ENCODE peak calls at places on chromosomes 4 and X, in four cellular contexts. One of them, this sample, is unnamed.
A peak's percentile ranks its signal among the peaks of the same experiment; 100 is the strongest.

GRCh38 chrX:110941906-110942305 is 146.3 kb upstream of the CHRDL1 start:
- DNase-seq in HCT116: no peak
- DNase-seq in K562: no peak
- DNase-seq in HepG2: no peak
- DNase-seq in this sample: no peak

GRCh38 chrX:29652484-29652883 is 562.9 kb upstream of the MAGEB2 start:
- DNase-seq in HCT116: no peak
- DNase-seq in K562: no peak
- DNase-seq in HepG2: no peak
- DNase-seq in this sample: no peak

GRCh38 chr4:48970471-48970921 is 15.6 kb upstream of the CWH43 start:
- DNase-seq in HCT116: peak; percentile 37
- DNase-seq in K562: no peak
- DNase-seq in HepG2: no peak
- DNase-seq in this sample: no peak

GRCh38 chrX:8364369-8365141 is 100.1 kb upstream of the VCX3B start:
- DNase-seq in HCT116: no peak
- DNase-seq in K562: no peak
- DNase-seq in HepG2: peak; percentile 2
- DNase-seq in this sample: no peak

GRCh38 chrX:68288127-68288526 is 145.2 kb downstream of the OPHN1 start:
- DNase-seq in HCT116: no peak
- DNase-seq in K562: no peak
- DNase-seq in HepG2: no peak
- DNase-seq in this sample: no peak

GRCh38 chr4:110793890-110794588 is 171.2 kb upstream of the PITX2 start:
- DNase-seq in HCT116: no peak
- DNase-seq in K562: no peak
- DNase-seq in HepG2: no peak
- DNase-seq in this sample: no peak

GRCh38 chr4:148192526-148192925 is 249.7 kb downstream of the NR3C2 start:
- DNase-seq in HCT116: no peak
- DNase-seq in K562: no peak
- DNase-seq in HepG2: no peak
- DNase-seq in this sample: no peak

GRCh38 chrX:53831662-53832635 is 145.4 kb upstream of the HUWE1 start:
- DNase-seq in HCT116: peak; percentile 28
- DNase-seq in K562: peak; percentile 13
- DNase-seq in HepG2: peak; percentile 20
- DNase-seq in this sample: no peak

GRCh38 chr4:8742546-8742945 is 129.1 kb downstream of the HMX1 start:
- DNase-seq in HCT116: no peak
- DNase-seq in K562: no peak
- DNase-seq in HepG2: no peak
- DNase-seq in this sample: no peak

GRCh38 chr4:102244878-102245535 is 100.3 kb downstream of the SLC39A8 start:
- DNase-seq in HCT116: no peak
- DNase-seq in K562: no peak
- DNase-seq in HepG2: no peak
- DNase-seq in this sample: no peak

GRCh38 chrX:63664083-63664482 is 120.9 kb downstream of the ARHGEF9 start:
- DNase-seq in HCT116: no peak
- DNase-seq in K562: no peak
- DNase-seq in HepG2: no peak
- DNase-seq in this sample: no peak

GRCh38 chrX:69431417-69431816 is 72.7 kb upstream of the NALF2 start:
- DNase-seq in HCT116: no peak
- DNase-seq in K562: no peak
- DNase-seq in HepG2: no peak
- DNase-seq in this sample: no peak

GRCh38 chrX:106894978-106895452 is 8.1 kb downstream of the RIPPLY1 start:
- DNase-seq in HCT116: peak; percentile 62
- DNase-seq in K562: no peak
- DNase-seq in HepG2: peak; percentile 51
- DNase-seq in this sample: no peak

GRCh38 chr4:127875791-127876190 is 4.9 kb upstream of the PLK4 start:
- DNase-seq in HCT116: no peak
- DNase-seq in K562: no peak
- DNase-seq in HepG2: no peak
- DNase-seq in this sample: no peak

GRCh38 chr4:122503214-122503613 is 46.7 kb upstream of the IL2 start:
- DNase-seq in HCT116: no peak
- DNase-seq in K562: no peak
- DNase-seq in HepG2: no peak
- DNase-seq in this sample: no peak

GRCh38 chr4:80446664-80447063 is 111.1 kb downstream of the CFAP299 start:
- DNase-seq in HCT116: no peak
- DNase-seq in K562: no peak
- DNase-seq in HepG2: no peak
- DNase-seq in this sample: no peak

GRCh38 chr4:114180481-114180880 is 201.0 kb upstream of the ARSJ start:
- DNase-seq in HCT116: peak; percentile 47
- DNase-seq in K562: no peak
- DNase-seq in HepG2: peak; percentile 25
- DNase-seq in this sample: peak; percentile 30

GRCh38 chr4:92387459-92388069 is 83.8 kb downstream of the GRID2 start:
- DNase-seq in HCT116: peak; percentile 68
- DNase-seq in K562: no peak
- DNase-seq in HepG2: peak; percentile 30
- DNase-seq in this sample: peak; percentile 4

GRCh38 chrX:138929905-138930304 is 218.4 kb upstream of the FGF13 start:
- DNase-seq in HCT116: no peak
- DNase-seq in K562: no peak
- DNase-seq in HepG2: no peak
- DNase-seq in this sample: no peak

GRCh38 chr4:8741513-8742226 is 130.0 kb downstream of the HMX1 start:
- DNase-seq in HCT116: no peak
- DNase-seq in K562: no peak
- DNase-seq in HepG2: no peak
- DNase-seq in this sample: no peak

GRCh38 chr4:16794816-16795445 is 103.5 kb downstream of the LDB2 start:
- DNase-seq in HCT116: peak; percentile 34
- DNase-seq in K562: peak; percentile 58
- DNase-seq in HepG2: peak; percentile 63
- DNase-seq in this sample: no peak

GRCh38 chr4:174058846-174059245 is 224.6 kb downstream of the FBXO8 start:
- DNase-seq in HCT116: no peak
- DNase-seq in K562: no peak
- DNase-seq in HepG2: no peak
- DNase-seq in this sample: no peak

GRCh38 chr4:142823796-142824195 is 22.3 kb downstream of the INPP4B start:
- DNase-seq in HCT116: no peak
- DNase-seq in K562: no peak
- DNase-seq in HepG2: no peak
- DNase-seq in this sample: no peak

GRCh38 chrX:1424452-1424851 is 28.3 kb downstream of the ASMTL start:
- DNase-seq in HCT116: no peak
- DNase-seq in K562: no peak
- DNase-seq in HepG2: no peak
- DNase-seq in this sample: no peak

GRCh38 chr4:142705820-142706219 is 140.3 kb downstream of the INPP4B start:
- DNase-seq in HCT116: no peak
- DNase-seq in K562: no peak
- DNase-seq in HepG2: no peak
- DNase-seq in this sample: no peak

GRCh38 chr4:122826596-122827257 is at the start of gene FGF2:
- DNase-seq in HCT116: no peak
- DNase-seq in K562: peak; percentile 60
- DNase-seq in HepG2: no peak
- DNase-seq in this sample: no peak

GRCh38 chr4:98536631-98537030 is 121.8 kb downstream of the TSPAN5 start:
- DNase-seq in HCT116: no peak
- DNase-seq in K562: no peak
- DNase-seq in HepG2: no peak
- DNase-seq in this sample: no peak

GRCh38 chrX:153645921-153646481 is 1.0 kb upstream of the DUSP9 start:
- DNase-seq in HCT116: no peak
- DNase-seq in K562: no peak
- DNase-seq in HepG2: peak; percentile 79
- DNase-seq in this sample: no peak

GRCh38 chrX:68249904-68250303 is 183.4 kb downstream of the OPHN1 start:
- DNase-seq in HCT116: no peak
- DNase-seq in K562: no peak
- DNase-seq in HepG2: no peak
- DNase-seq in this sample: no peak

GRCh38 chrX:149286940-149287349 is 218.2 kb downstream of the IDS start:
- DNase-seq in HCT116: peak; percentile 12
- DNase-seq in K562: peak; percentile 36
- DNase-seq in HepG2: peak; percentile 11
- DNase-seq in this sample: peak; percentile 52

GRCh38 chrX:10677490-10677889 is 57.1 kb upstream of the MID1 start:
- DNase-seq in HCT116: no peak
- DNase-seq in K562: no peak
- DNase-seq in HepG2: no peak
- DNase-seq in this sample: no peak

GRCh38 chrX:52424658-52425057 is 55.8 kb downstream of the XAGE2 start:
- DNase-seq in HCT116: no peak
- DNase-seq in K562: no peak
- DNase-seq in HepG2: no peak
- DNase-seq in this sample: no peak
- TF ChIP-seq TCF7L2 in HCT116: no peak
- TF ChIP-seq TCF7L2 in K562: no peak
- TF ChIP-seq TCF7L2 in HepG2: no peak
- TF ChIP-seq TCF7L2 in this sample: no peak

DNA sequence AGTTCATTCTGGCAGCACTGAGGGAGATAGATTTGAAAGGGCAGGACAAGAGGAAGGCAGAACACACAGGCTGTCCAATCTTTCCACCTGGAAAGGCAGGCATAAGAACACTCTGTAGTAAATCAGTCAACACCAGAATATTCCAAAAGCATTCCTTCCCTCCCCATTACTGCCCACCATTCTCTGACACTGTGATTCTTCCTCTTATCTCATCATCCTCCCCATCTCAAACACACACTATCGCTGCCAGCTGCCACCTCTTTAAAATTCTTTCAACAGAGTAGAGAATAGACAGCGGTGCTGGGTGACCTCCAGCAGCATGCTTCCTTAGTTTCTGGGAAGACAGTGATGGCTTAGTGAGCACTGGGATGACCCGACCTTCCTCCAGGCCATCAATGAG is 53.7 kb upstream of the MYOZ2 start:
- DNase-seq in HCT116: no peak
- DNase-seq in K562: no peak
- DNase-seq in HepG2: no peak
- DNase-seq in this sample: no peak
- H3K27ac ChIP-seq in HCT116: no peak overlapping the region
- H3K27ac ChIP-seq in K562: no peak overlapping the region
- H3K27ac ChIP-seq in HepG2: peak overlapping the region; percentile 60
- H3K27ac ChIP-seq in this sample: no peak overlapping the region

GRCh38 chrX:46796574-46797191 is 37.8 kb upstream of the SLC9A7 start:
- DNase-seq in HCT116: peak; percentile 36
- DNase-seq in K562: peak; percentile 55
- DNase-seq in HepG2: peak; percentile 54
- DNase-seq in this sample: peak; percentile 52
- TF ChIP-seq TCF7L2 in HCT116: no peak
- TF ChIP-seq TCF7L2 in K562: no peak
- TF ChIP-seq TCF7L2 in HepG2: no peak
- TF ChIP-seq TCF7L2 in this sample: no peak

GRCh38 chrX:79235899-79236298 is 91.4 kb downstream of the GPR174 start:
- DNase-seq in HCT116: no peak
- DNase-seq in K562: no peak
- DNase-seq in HepG2: no peak
- DNase-seq in this sample: no peak
- H3K27ac ChIP-seq in HCT116: no peak overlapping the region
- H3K27ac ChIP-seq in K562: no peak overlapping the region
- H3K27ac ChIP-seq in HepG2: no peak overlapping the region
- H3K27ac ChIP-seq in this sample: no peak overlapping the region

DNA sequence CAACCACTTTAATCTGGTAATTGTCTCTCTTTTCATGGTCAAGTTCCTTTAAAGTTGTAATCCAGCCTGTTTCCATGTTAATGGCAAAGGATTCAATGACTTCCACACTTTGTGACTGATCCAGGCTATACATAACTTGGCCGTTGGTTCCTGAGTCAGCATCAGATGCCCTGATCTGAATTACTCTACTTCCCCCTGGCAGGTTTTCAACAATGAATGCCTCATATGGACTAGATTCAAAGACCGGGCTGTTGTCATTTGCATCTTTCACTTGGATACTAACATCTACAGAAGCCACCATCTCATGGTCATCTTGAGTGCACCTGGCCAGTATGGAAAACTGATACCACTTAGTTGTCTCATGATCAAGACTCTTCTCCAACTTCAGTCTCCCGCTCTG is 62.6 kb upstream of the MTNR1A start:
- DNase-seq in HCT116: no peak
- DNase-seq in K562: no peak
- DNase-seq in HepG2: no peak
- DNase-seq in this sample: no peak
- TF ChIP-seq TCF7L2 in HCT116: no peak
- TF ChIP-seq TCF7L2 in K562: no peak
- TF ChIP-seq TCF7L2 in HepG2: no peak
- TF ChIP-seq TCF7L2 in this sample: no peak

DNA sequence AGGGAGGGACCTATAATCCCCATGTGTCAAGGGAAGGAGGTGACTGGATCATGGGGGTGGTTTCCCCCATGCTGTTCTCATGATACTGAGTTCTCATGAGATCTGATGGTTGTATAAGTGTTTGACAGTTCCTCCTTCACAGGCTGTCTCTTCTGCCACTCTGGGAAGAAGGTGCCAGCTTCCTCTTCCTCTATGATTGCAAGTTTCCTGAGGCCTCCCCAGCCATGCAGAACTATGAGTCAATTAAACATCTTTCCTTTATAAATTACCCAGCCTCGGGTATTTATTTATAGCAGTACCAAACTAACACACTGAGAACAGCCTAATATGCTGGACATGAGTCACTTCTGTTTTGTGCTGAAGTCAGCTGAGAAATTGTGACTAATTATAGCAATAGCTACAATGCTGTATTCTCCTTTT is 656.9 kb upstream of the CPEB2 start:
- DNase-seq in HCT116: no peak
- DNase-seq in K562: no peak
- DNase-seq in HepG2: no peak
- DNase-seq in this sample: no peak
- H3K27ac ChIP-seq in HCT116: no peak overlapping the region
- H3K27ac ChIP-seq in K562: no peak overlapping the region
- H3K27ac ChIP-seq in HepG2: no peak overlapping the region
- H3K27ac ChIP-seq in this sample: no peak overlapping the region

GRCh38 chrX:77003956-77004355 is 443.2 kb upstream of the FGF16 start:
- DNase-seq in HCT116: no peak
- DNase-seq in K562: no peak
- DNase-seq in HepG2: no peak
- DNase-seq in this sample: no peak

GRCh38 chrX:77014655-77015377 is 432.4 kb upstream of the FGF16 start:
- DNase-seq in HCT116: no peak
- DNase-seq in K562: no peak
- DNase-seq in HepG2: peak; percentile 74
- DNase-seq in this sample: no peak

DNA sequence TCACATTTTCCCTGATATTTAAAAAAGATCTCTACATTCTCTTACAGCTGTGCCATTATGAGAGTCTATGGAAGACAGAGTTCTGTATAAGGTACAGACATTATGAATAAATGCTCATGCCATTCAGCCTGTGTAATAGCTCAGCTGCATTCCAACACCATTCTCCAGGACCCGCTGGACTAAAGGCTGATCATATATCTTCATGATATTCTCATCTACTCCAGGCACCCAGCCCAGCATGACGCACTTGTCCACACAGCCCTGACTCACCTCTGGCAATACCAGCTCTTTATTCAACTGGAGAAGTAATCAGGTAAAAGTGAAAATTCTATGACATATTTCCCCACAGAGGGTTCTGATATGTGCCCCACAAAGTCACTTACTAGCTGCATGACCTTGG is 437.5 kb upstream of the FGF16 start:
- DNase-seq in HCT116: no peak
- DNase-seq in K562: no peak
- DNase-seq in HepG2: no peak
- DNase-seq in this sample: peak; percentile 5
- TF ChIP-seq TCF7L2 in HCT116: no peak
- TF ChIP-seq TCF7L2 in K562: no peak
- TF ChIP-seq TCF7L2 in HepG2: no peak
- TF ChIP-seq TCF7L2 in this sample: no peak

This sample was measured in Panc1.